ENCODE peak calls at places on chromosomes 11 and 22, in nine cellular contexts. Z, B, P, K, N, L, D, I and G are unnamed samples.

GRCh38 chr22:24510694-24511625 is 15.8 kb downstream of the UPB1 start:
- DNase-seq in N (no peak), K (no peak), I (peak), B (no peak), Z (no peak), D (peak), L (no peak), P (peak), G (no peak)

GRCh38 chr11:78465169-78465942 is 47.7 kb upstream of the GAB2 start:
- DNase-seq in P (no peak), N (no peak), K (peak), D (no peak), I (peak), B (peak), L (no peak), Z (peak), G (no peak)

GRCh38 chr22:19120829-19121630 is 1.2 kb downstream of the DGCR2 start:
- DNase-seq in Z (peak), I (peak), D (peak), N (no peak), B (no peak), K (peak), L (no peak), P (peak), G (peak)

GRCh38 chr11:65437436-65438227 is 15.0 kb downstream of the NEAT1 start:
- DNase-seq in P (peak), B (peak), N (peak), D (no peak), Z (no peak), I (peak), K (peak), L (peak), G (no peak)

GRCh38 chr11:66221726-66222236 is 46.7 kb upstream of the RAB1B start:
- DNase-seq in K (no peak), Z (peak), N (no peak), L (no peak), I (no peak), B (no peak), D (no peak), P (peak), G (no peak)

GRCh38 chr11:100396281-100396680 is 290.8 kb upstream of the ARHGAP42 start:
- DNase-seq in P (no peak), K (no peak), D (no peak), L (no peak), Z (no peak), I (no peak), N (no peak), B (no peak), G (no peak)

GRCh38 chr11:69183613-69184012 is 27.9 kb downstream of the SMIM38 start:
- DNase-seq in I (no peak), P (no peak), K (no peak), B (no peak), Z (no peak), N (no peak), D (no peak), L (no peak), G (no peak)

GRCh38 chr11:120023551-120023950 is 114.4 kb downstream of the TRIM29 start:
- DNase-seq in N (no peak), P (no peak), K (no peak), I (no peak), D (no peak), B (no peak), Z (no peak), L (no peak), G (no peak)

GRCh38 chr11:121048464-121049233 is 24.7 kb downstream of the TBCEL start:
- DNase-seq in Z (no peak), D (no peak), B (no peak), L (no peak), N (no peak), I (no peak), K (no peak), P (peak), G (no peak)

GRCh38 chr11:19982761-19983495 is 177.3 kb downstream of the DBX1 start:
- DNase-seq in B (no peak), L (no peak), P (peak), N (no peak), K (no peak), I (no peak), Z (no peak), D (no peak), G (no peak)

GRCh38 chr11:1202776-1203504 is 19.9 kb upstream of the MUC5B start:
- DNase-seq in D (peak), P (peak), I (peak), L (peak), N (peak), B (peak), K (peak), Z (peak), G (peak)

GRCh38 chr22:34966980-34967379 is 99.0 kb upstream of the ISX start:
- DNase-seq in P (no peak), N (no peak), B (no peak), K (no peak), L (no peak), Z (no peak), D (no peak), I (no peak), G (peak)

GRCh38 chr11:63592975-63593395 is 21.2 kb downstream of the PLAAT3 start:
- DNase-seq in D (no peak), I (no peak), N (no peak), B (no peak), P (peak), L (no peak), K (peak), Z (no peak), G (no peak)

GRCh38 chr11:13970986-13971385 is 8.5 kb downstream of the SPON1 start:
- DNase-seq in B (no peak), N (no peak), Z (no peak), D (no peak), K (peak), P (no peak), I (peak), L (no peak), G (peak)

GRCh38 chr11:116424615-116425261 is 348.0 kb downstream of the BUD13 start:
- DNase-seq in L (no peak), I (no peak), D (no peak), K (no peak), P (no peak), Z (no peak), B (no peak), N (no peak), G (no peak)

GRCh38 chr11:121936781-121937447 is 179.1 kb downstream of the BLID start:
- DNase-seq in D (no peak), B (no peak), Z (no peak), L (no peak), P (peak), K (no peak), N (no peak), I (no peak), G (peak)

GRCh38 chr22:37229805-37230672 is 14.0 kb downstream of the RAC2 start:
- DNase-seq in B (peak), I (peak), D (peak), K (peak), P (peak), Z (peak), N (no peak), L (no peak), G (peak)
- TF ChIP-seq POLR2A in B (no peak), I (no peak), D (peak), K (no peak), P (no peak), Z (no peak), N (no peak), L (no peak), G (peak)

DNA sequence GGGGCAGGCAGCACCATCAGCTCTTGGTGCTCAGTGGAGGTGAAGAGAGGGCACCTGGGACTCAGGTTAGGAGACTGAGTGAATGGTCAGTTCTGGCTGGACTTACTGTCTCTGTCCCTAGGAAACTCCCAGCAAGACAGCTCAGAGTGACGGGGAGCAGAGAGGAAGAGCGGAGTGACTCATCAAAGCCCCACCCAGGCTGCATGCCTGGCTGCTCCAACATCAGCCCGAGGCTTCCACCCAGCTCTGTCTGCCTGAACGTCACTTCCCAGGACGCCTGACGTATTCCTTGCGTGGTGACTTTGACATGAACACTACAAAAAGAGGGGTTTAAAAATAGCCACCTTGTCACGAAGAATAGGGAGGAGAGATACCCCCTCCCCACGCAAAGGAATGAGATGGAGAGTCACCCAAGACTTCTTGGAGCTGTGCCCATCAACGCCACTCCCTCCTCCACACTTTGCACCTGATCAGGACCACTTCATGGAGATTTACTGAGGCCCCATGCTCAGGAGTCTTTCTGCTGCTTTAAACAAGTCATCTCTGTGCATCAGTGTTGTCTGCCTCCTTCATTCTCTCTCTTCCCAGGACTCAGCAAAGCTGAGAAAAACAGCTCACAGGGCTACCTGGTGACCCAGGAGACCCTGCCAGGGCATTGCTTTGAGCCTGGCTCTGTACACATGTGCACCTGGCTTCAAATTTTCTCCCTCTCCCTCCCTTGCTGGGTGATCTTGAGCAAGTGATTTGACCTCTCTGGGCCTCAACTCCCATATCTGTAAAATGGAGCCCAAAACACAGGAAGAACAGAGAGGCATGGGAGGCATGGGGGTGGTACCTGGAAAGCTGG is 83.1 kb downstream of the MN1 start:
- DNase-seq in L (peak), D (peak), Z (peak), P (peak), N (peak), I (peak), K (peak), B (no peak), G (peak)
- TF ChIP-seq POLR2A in L (no peak), D (no peak), Z (no peak), P (peak), N (peak), I (no peak), K (no peak), B (no peak), G (no peak)

DNA sequence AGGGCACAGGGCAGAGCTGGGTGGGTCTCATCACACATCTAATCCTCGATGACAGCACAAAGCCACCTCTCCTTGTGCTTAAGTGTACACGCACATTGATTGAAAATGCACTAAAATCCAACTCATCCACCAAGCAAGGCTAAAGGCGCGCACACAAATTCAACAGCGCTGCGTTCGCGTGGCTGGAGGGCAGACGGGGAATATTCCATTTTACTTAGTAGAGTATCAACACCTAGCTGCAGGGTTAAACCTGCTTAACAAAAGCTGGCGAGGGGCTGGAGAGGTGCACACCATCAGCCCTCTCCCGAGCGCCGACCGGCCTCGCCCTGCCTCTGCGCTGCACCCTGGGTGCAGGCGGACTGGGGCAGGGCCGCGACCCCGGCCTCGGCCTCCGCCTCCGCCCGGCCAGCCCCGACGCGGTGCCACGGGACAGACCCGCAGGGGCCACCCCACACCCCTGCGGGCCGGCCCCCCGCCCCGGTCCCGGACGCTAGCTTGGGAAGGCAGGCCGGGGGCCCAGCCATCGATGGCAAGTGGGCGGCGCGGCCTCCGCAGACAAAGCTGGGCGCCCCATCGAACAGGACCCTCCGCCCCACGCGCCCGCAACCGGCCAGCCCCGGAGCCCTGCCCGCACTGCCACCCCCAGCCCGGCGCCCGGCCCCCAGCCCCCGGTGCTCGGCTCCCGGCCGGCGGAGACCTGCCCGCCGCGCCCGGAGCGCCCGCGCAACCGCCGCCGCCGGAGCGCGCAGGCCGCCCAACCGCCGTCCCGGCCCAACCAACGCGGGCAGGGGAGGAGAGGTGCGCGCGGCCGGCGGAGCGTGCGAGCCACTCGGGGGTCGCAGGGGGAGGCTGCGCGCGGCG is 914 bp downstream of the PRDM10 start:
- DNase-seq in P (peak), B (peak), N (no peak), I (peak), Z (no peak), D (peak), K (peak), L (no peak), G (peak)
- TF ChIP-seq POLR2A in P (no peak), B (peak), N (no peak), I (no peak), Z (no peak), D (peak), K (peak), L (no peak), G (no peak)

DNA sequence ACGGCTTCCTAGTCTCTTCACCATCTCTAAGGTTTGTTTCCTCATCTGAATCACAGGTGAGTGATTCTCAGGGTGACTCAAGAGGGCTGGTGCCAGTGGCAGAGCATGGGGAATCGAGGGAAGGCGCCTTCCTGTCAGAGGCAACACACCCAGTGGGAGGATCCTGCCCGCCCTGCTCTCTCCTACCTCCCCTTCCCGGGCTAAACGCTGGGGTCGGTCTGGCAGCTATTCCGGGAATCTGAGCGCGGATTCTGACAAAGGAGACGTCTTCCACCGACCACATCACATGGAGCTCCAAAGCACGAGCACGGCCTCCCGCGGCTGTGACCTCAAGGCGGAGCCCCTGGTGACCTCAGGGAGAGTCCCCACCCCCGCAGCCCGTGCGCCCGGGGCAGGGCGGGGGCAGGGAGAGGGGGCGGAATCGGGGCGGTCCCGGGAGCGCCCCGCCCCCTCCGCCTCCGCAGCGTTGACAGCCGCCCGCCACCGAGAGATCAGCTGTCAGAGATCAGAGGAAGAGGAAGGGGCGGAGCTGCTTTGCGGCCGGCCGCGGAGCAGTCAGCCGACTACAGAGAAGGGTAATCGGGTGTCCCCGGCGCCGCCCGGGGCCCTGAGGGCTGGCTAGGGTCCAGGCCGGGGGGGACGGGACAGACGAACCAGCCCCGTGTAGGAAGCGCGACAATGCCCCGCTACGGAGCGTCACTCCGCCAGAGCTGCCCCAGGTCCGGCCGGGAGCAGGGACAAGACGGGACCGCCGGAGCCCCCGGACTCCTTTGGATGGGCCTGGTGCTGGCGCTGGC is at the start of gene SMPD1:
- DNase-seq in P (peak), B (peak), K (peak), N (peak), D (peak), L (peak), I (peak), Z (peak), G (peak)
- TF ChIP-seq POLR2A in P (peak), B (peak), K (peak), N (peak), D (peak), L (peak), I (peak), Z (no peak), G (peak)

GRCh38 chr11:119014209-119014924 is 3.8 kb downstream of the RPS25 start:
- DNase-seq in B (no peak), I (no peak), P (no peak), Z (peak), N (no peak), L (no peak), K (no peak), D (peak), G (no peak)
- TF ChIP-seq POLR2A in B (no peak), I (no peak), P (peak), Z (no peak), N (no peak), L (no peak), K (no peak), D (peak), G (no peak)